ENCODE peak calls at places on chromosome 13, in seven cellular contexts. D, H, I, C, N, E and Q are unnamed samples.

GRCh38 chr13:21063031-21063430 is 1.6 kb upstream of the LATS2 start:
- DNase-seq in I (no peak), N (no peak), C (no peak), E (no peak), H (no peak), D (no peak), Q (no peak)

GRCh38 chr13:55553736-55554135 is 1587.0 kb upstream of the PRR20A start:
- DNase-seq in E (no peak), I (no peak), D (no peak), C (no peak), N (no peak), H (no peak), Q (no peak)

GRCh38 chr13:73058741-73059459 is at the start of gene KLF5:
- DNase-seq in E (peak), H (peak), D (peak), N (peak), I (peak), C (peak), Q (peak)

GRCh38 chr13:26882731-26883130 is 122.1 kb upstream of the GPR12 start:
- DNase-seq in N (no peak), C (no peak), E (no peak), I (no peak), D (no peak), H (no peak), Q (no peak)

GRCh38 chr13:114203536-114203935 is 24.5 kb downstream of the CFAP97D2 start:
- DNase-seq in E (no peak), H (no peak), I (no peak), C (no peak), N (no peak), D (no peak), Q (no peak)

GRCh38 chr13:65488606-65489005 is 1741.5 kb downstream of the PCDH9 start:
- DNase-seq in D (no peak), E (no peak), I (no peak), H (no peak), C (no peak), N (no peak), Q (no peak)

GRCh38 chr13:75904012-75904411 is 267.9 kb downstream of the LMO7 start:
- DNase-seq in E (no peak), D (no peak), C (no peak), I (no peak), N (no peak), H (no peak), Q (no peak)

GRCh38 chr13:42981853-42982252 is 10.2 kb downstream of the EPSTI1 start:
- DNase-seq in C (no peak), E (no peak), D (no peak), I (no peak), H (no peak), N (no peak), Q (no peak)

GRCh38 chr13:42116225-42116624 is 67.8 kb downstream of the DGKH start:
- DNase-seq in I (no peak), H (no peak), C (no peak), N (no peak), E (no peak), D (no peak), Q (no peak)

GRCh38 chr13:67827992-67828391 is 597.9 kb upstream of the PCDH9 start:
- DNase-seq in H (no peak), I (no peak), D (no peak), N (no peak), C (no peak), E (no peak), Q (no peak)

GRCh38 chr13:99796175-99796819 is 175.3 kb downstream of the ZIC5 start:
- DNase-seq in C (no peak), D (no peak), E (peak), H (peak), I (no peak), N (no peak), Q (peak)

GRCh38 chr13:63024458-63024857 is 1608.8 kb upstream of the PCDH20 start:
- DNase-seq in E (no peak), H (no peak), D (no peak), I (peak), C (no peak), N (no peak), Q (no peak)

GRCh38 chr13:84279166-84279565 is 396.9 kb upstream of the SLITRK1 start:
- DNase-seq in C (no peak), H (no peak), N (no peak), E (no peak), D (no peak), I (no peak), Q (no peak)

GRCh38 chr13:51520524-51520923 is 63.7 kb upstream of the WDFY2 start:
- DNase-seq in H (no peak), E (peak), D (no peak), I (no peak), C (no peak), N (no peak), Q (no peak)

GRCh38 chr13:113929628-113930615 is 44.0 kb downstream of the C13orf46 start:
- DNase-seq in C (no peak), I (peak), H (no peak), N (no peak), E (no peak), D (no peak), Q (no peak)

GRCh38 chr13:30884543-30884942 is 21.5 kb upstream of the MEDAG start:
- DNase-seq in E (no peak), N (no peak), H (no peak), C (no peak), I (no peak), D (no peak), Q (no peak)

GRCh38 chr13:20525144-20525600 is 485 bp downstream of the CRYL1 start:
- DNase-seq in N (no peak), D (no peak), C (no peak), H (peak), I (no peak), E (peak), Q (no peak)

GRCh38 chr13:93262729-93263128 is 36.1 kb downstream of the GPC6 start:
- DNase-seq in I (no peak), E (no peak), D (no peak), N (no peak), C (no peak), H (no peak), Q (no peak)

GRCh38 chr13:45276887-45277286 is 64.1 kb downstream of the TPT1 start:
- DNase-seq in H (no peak), C (no peak), I (no peak), E (no peak), D (no peak), N (no peak), Q (no peak)

GRCh38 chr13:98875146-98875729 is 102.6 kb downstream of the DOCK9 start:
- DNase-seq in I (no peak), H (no peak), N (no peak), E (no peak), D (no peak), C (no peak), Q (no peak)

GRCh38 chr13:25175026-25175425 is 2.9 kb upstream of the AMER2 start:
- DNase-seq in I (no peak), D (no peak), H (no peak), C (no peak), E (no peak), N (no peak), Q (no peak)

GRCh38 chr13:93066187-93066586 is 160.4 kb upstream of the GPC6 start:
- DNase-seq in I (no peak), N (no peak), C (no peak), D (no peak), H (no peak), E (no peak), Q (no peak)

GRCh38 chr13:104799152-104799551 is 1732.9 kb upstream of the SLC10A2 start:
- DNase-seq in H (no peak), N (no peak), E (no peak), I (no peak), C (no peak), D (no peak), Q (no peak)

GRCh38 chr13:31018511-31018910 is 86.1 kb downstream of the TEX26 start:
- DNase-seq in N (no peak), D (no peak), E (no peak), C (no peak), H (no peak), I (no peak), Q (no peak)

GRCh38 chr13:26132756-26133155 is 80.9 kb upstream of the SHISA2 start:
- DNase-seq in N (no peak), C (no peak), E (no peak), I (no peak), H (no peak), D (no peak), Q (no peak)

GRCh38 chr13:21913010-21913409 is 242.1 kb downstream of the FGF9 start:
- DNase-seq in I (no peak), D (no peak), N (no peak), H (no peak), E (no peak), C (no peak), Q (no peak)

GRCh38 chr13:78787189-78787588 is 128.2 kb upstream of the OBI1 start:
- DNase-seq in D (no peak), C (no peak), E (no peak), H (no peak), N (no peak), I (no peak), Q (no peak)

GRCh38 chr13:31374682-31375081 is 174.9 kb downstream of the B3GLCT start:
- DNase-seq in I (no peak), D (no peak), E (no peak), C (no peak), N (no peak), H (no peak), Q (no peak)

GRCh38 chr13:113584870-113585671 is 518 bp downstream of the TFDP1 start:
- DNase-seq in I (peak), E (no peak), C (peak), N (no peak), D (no peak), H (peak), Q (peak)

GRCh38 chr13:48138270-48138669 is 43.4 kb upstream of the MED4 start:
- DNase-seq in D (no peak), I (no peak), H (no peak), E (no peak), C (no peak), N (no peak), Q (no peak)

GRCh38 chr13:36244990-36245389 is 30.6 kb upstream of the SOHLH2 start:
- DNase-seq in C (no peak), D (no peak), N (no peak), E (no peak), I (no peak), H (no peak), Q (no peak)

GRCh38 chr13:99766641-99767045 is 204.9 kb downstream of the ZIC5 start:
- DNase-seq in E (peak), C (no peak), H (no peak), D (peak), N (no peak), I (no peak), Q (no peak)

GRCh38 chr13:106129273-106129672 is 406.2 kb downstream of the EFNB2 start:
- DNase-seq in N (no peak), H (no peak), D (no peak), E (no peak), C (no peak), I (no peak), Q (no peak)

GRCh38 chr13:40800559-40800958 is 11.1 kb downstream of the SLC25A15 start:
- DNase-seq in N (no peak), H (no peak), D (no peak), E (no peak), C (no peak), I (no peak), Q (no peak)

GRCh38 chr13:40798380-40798779 is 9.0 kb downstream of the SLC25A15 start:
- DNase-seq in N (no peak), H (no peak), E (no peak), D (no peak), C (no peak), I (no peak), Q (no peak)

GRCh38 chr13:40799508-40799907 is 10.1 kb downstream of the SLC25A15 start:
- DNase-seq in D (no peak), E (no peak), I (no peak), C (no peak), N (no peak), H (no peak), Q (no peak)

GRCh38 chr13:40803316-40803715 is 13.9 kb downstream of the SLC25A15 start:
- DNase-seq in I (no peak), C (no peak), E (no peak), H (no peak), N (no peak), D (no peak), Q (no peak)

DNA sequence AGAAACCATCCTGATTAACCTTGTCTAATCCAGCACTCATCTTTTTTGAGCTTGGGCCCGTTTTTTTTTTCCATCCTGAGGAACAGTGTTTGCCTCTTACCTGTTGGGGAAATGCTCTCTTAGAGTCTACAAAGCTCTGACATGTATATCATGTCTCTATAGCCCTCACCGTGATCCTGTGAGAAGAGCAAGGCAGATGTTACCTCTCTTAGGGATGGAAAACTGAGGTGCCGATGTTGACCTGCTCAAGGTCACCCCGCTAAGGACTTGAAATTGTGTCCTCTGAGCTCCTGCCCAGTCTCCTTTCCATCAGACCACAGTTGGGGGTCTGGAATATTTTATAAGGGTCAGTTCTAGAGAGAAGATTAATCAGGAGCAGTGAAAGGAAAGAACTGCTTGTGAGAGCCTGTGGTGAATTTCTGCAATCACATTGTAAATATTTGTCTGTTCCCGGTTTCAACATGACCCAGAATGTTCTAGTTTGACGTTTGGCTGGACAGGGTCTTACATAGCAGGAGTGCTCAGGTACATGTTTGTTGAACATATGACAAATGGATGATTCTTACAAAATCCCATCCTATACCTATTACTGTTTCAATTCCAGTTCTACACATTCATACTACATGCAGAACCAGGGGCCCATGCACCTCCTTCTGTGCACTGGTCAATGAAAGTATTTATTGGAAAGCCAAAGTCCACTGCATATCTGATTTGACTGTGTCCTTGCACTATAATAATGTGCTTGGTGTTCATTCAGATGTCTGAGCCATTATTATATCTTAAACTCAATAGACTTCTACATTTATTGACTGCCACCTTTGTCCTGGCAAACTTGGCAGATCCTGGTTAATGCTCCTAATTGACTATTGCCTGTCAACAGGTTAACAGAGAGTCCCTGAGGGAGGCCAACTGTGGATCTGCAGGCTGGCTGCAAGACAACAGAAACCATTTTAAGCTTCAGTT is 12.1 kb downstream of the SLC25A15 start:
- DNase-seq in I (no peak), E (peak), D (no peak), H (no peak), N (no peak), C (no peak), Q (no peak)
- TF ChIP-seq TAF1 in I (no peak), E (no peak), D (no peak), H (no peak), N (no peak), C (no peak), Q (no peak)

GRCh38 chr13:50512602-50513527 is 330.6 kb downstream of the DLEU7 start:
- DNase-seq in N (no peak), H (no peak), E (peak), D (no peak), I (no peak), C (peak), Q (peak)
- TF ChIP-seq TAF1 in N (no peak), H (no peak), E (no peak), D (no peak), I (no peak), C (no peak), Q (no peak)

GRCh38 chr13:35179920-35180663 is 238.0 kb downstream of the NBEA start:
- DNase-seq in H (no peak), D (no peak), I (no peak), C (no peak), E (no peak), N (no peak), Q (no peak)
- TF ChIP-seq TAF1 in H (no peak), D (no peak), I (no peak), C (no peak), E (no peak), N (no peak), Q (no peak)

GRCh38 chr13:96503481-96503880 is 413.6 kb downstream of the HS6ST3 start:
- DNase-seq in E (no peak), N (no peak), I (no peak), H (no peak), D (no peak), C (no peak), Q (no peak)

GRCh38 chr13:96500953-96501352 is 411.0 kb downstream of the HS6ST3 start:
- DNase-seq in D (no peak), E (no peak), H (no peak), C (no peak), N (no peak), I (no peak), Q (no peak)

DNA sequence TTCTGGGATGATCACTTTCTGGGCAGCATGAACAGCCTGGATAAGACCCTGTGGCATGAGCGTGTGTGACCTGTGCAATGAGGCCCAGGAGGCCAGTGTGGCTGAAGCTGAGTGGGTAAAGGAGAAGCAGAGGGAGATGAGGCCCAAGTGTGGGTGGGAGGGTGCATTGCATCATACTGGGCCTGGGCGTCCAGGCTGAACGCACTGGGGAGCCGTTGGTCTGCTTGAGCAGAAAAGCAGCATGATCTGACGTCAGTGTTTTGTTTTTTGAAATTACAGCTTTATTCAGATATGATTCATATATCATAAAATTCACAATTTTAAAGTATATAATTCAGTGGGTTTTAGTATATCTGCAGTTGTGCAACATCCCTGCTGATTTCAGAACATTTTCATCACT is 409.7 kb downstream of the HS6ST3 start:
- DNase-seq in I (no peak), N (no peak), E (no peak), H (no peak), C (no peak), D (no peak), Q (no peak)
- TF ChIP-seq TAF1 in I (no peak), N (no peak), E (no peak), H (no peak), C (no peak), D (no peak), Q (no peak)